ENCODE peak calls at places on chromosomes 2 and 18, in six cellular contexts. One of them, this sample, is unnamed.

GRCh38 chr2:221517362-221518121 is 54.6 kb downstream of the EPHA4 start:
- DNase-seq in AG10803: peak
- DNase-seq in sigmoid colon: no peak
- DNase-seq in fibroblast of lung: peak
- DNase-seq in neural crest cell: no peak
- DNase-seq in hepatocyte: no peak
- DNase-seq in this sample: no peak

GRCh38 chr2:203812294-203813221 is 55.0 kb upstream of the CTLA4 start:
- DNase-seq in AG10803: no peak
- DNase-seq in sigmoid colon: no peak
- DNase-seq in fibroblast of lung: no peak
- DNase-seq in neural crest cell: no peak
- DNase-seq in hepatocyte: no peak
- DNase-seq in this sample: no peak

GRCh38 chr2:69958480-69958879 is 3.0 kb downstream of the ASPRV1 start:
- DNase-seq in AG10803: no peak
- DNase-seq in sigmoid colon: no peak
- DNase-seq in fibroblast of lung: no peak
- DNase-seq in neural crest cell: no peak
- DNase-seq in hepatocyte: no peak
- DNase-seq in this sample: no peak

GRCh38 chr2:169172076-169172735 is 102.8 kb downstream of the DHRS9 start:
- DNase-seq in AG10803: no peak
- DNase-seq in sigmoid colon: no peak
- DNase-seq in fibroblast of lung: no peak
- DNase-seq in neural crest cell: no peak
- DNase-seq in hepatocyte: no peak
- DNase-seq in this sample: no peak

GRCh38 chr2:190304404-190304803 is 15.2 kb downstream of the HIBCH start:
- DNase-seq in AG10803: no peak
- DNase-seq in sigmoid colon: no peak
- DNase-seq in fibroblast of lung: no peak
- DNase-seq in neural crest cell: no peak
- DNase-seq in hepatocyte: no peak
- DNase-seq in this sample: no peak

GRCh38 chr2:127103243-127104165 is 3.5 kb downstream of the BIN1 start:
- DNase-seq in AG10803: no peak
- DNase-seq in sigmoid colon: peak
- DNase-seq in fibroblast of lung: no peak
- DNase-seq in neural crest cell: no peak
- DNase-seq in hepatocyte: peak
- DNase-seq in this sample: no peak

GRCh38 chr2:177327065-177327464 is 62.5 kb upstream of the NFE2L2 start:
- DNase-seq in AG10803: no peak
- DNase-seq in sigmoid colon: no peak
- DNase-seq in fibroblast of lung: no peak
- DNase-seq in neural crest cell: no peak
- DNase-seq in hepatocyte: no peak
- DNase-seq in this sample: no peak

GRCh38 chr2:221205103-221205502 is 367.0 kb downstream of the EPHA4 start:
- DNase-seq in AG10803: no peak
- DNase-seq in sigmoid colon: no peak
- DNase-seq in fibroblast of lung: no peak
- DNase-seq in neural crest cell: no peak
- DNase-seq in hepatocyte: peak
- DNase-seq in this sample: no peak

GRCh38 chr2:44358498-44358897 is 2.8 kb downstream of the PREPL start:
- DNase-seq in AG10803: peak
- DNase-seq in sigmoid colon: peak
- DNase-seq in fibroblast of lung: peak
- DNase-seq in neural crest cell: no peak
- DNase-seq in hepatocyte: no peak
- DNase-seq in this sample: no peak

DNA sequence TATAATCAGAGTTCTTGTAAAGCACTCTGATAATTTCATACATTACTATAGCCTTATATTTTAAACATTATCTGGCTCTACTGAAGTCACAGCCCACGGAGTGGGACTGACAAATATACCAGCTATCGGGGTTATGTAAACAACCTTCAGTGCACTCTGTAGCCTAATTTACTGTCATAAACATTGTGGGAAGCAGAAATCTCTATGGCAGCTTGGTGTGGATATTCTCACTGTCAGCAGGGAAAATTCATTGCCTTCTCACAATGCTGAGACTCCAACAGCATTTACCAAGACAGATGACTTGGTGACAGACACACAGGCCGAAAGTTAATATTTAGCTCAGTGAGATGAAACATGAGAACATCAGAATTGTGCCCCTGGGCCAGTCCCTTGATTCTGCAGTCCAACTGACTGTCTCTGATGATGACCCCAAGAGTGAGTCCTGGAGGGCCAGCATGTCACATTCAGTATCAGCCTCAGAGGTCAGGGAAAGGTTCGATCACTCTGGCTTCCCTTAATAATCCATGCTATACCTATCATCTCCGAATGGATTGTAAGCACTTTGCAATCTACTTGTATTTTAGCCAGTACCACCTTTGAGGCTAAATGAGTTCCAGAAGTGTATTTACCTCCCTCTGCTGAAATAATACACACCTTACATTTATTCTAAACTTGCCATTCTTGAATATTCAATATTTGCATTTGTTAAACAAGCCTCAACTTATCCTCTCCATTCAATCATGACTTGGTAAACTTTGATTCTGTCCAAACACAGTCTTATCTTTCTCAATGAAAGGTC is 146.2 kb upstream of the OSR1 start:
- DNase-seq in AG10803: no peak
- DNase-seq in sigmoid colon: no peak
- DNase-seq in fibroblast of lung: peak
- DNase-seq in neural crest cell: no peak
- DNase-seq in hepatocyte: peak
- DNase-seq in this sample: no peak
- TF ChIP-seq CTCF in AG10803: no peak
- TF ChIP-seq CTCF in sigmoid colon: no peak
- TF ChIP-seq CTCF in fibroblast of lung: no peak
- TF ChIP-seq CTCF in neural crest cell: no peak
- TF ChIP-seq CTCF in hepatocyte: no peak
- TF ChIP-seq CTCF in this sample: no peak

DNA sequence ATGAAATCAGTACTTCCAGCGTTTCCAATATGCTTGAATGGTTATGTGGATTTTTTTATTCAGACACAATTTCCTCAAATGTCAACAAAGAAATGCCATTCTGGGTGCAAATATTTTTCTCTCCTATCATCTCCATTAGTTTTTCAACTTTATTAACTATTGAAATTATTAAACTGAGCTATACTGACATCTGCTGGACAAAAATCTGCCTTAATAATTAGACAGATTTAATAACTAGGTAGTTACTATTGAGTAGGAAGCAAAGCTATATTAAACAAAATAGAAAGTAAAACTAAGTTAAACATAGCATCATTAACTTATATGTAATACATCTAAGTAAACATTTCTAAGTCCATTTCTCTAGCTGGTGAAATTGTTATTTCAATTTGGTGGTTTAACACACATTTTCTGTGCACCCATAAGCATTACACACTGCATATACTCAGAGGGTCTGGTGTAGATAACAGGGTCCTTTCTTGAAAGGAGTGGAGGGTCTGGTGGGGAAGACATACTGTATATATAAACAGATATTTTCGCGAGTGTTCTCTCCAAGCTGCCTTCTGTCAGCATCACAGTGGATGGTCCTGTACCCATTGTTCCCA is 77.0 kb downstream of the LANCL1 start:
- DNase-seq in AG10803: no peak
- DNase-seq in sigmoid colon: no peak
- DNase-seq in fibroblast of lung: peak
- DNase-seq in neural crest cell: no peak
- DNase-seq in hepatocyte: peak
- DNase-seq in this sample: no peak
- TF ChIP-seq CTCF in AG10803: peak
- TF ChIP-seq CTCF in sigmoid colon: peak
- TF ChIP-seq CTCF in fibroblast of lung: peak
- TF ChIP-seq CTCF in neural crest cell: peak
- TF ChIP-seq CTCF in hepatocyte: peak
- TF ChIP-seq CTCF in this sample: peak

DNA sequence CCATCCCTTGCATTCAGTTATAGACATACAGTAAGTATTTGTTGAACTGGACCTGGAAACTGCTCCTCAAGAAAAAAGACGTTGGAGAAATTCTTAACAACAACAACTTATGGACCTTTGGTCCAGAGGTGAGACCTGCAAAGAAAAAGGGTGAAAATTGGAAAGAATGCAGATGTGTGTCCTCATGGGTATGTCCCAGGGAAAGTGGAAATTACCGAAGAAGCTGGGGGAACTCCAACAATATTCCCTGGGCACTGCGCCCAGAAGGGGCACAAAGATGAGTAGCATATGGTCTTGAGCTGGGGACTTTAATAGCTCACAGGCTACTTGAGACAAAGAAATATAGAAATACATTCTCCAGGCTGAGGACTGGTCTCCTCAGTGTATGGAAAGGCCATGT is 35.5 kb upstream of the YWHAQ start:
- DNase-seq in AG10803: peak
- DNase-seq in sigmoid colon: no peak
- DNase-seq in fibroblast of lung: peak
- DNase-seq in neural crest cell: no peak
- DNase-seq in hepatocyte: no peak
- DNase-seq in this sample: no peak
- TF ChIP-seq CTCF in AG10803: no peak
- TF ChIP-seq CTCF in sigmoid colon: no peak
- TF ChIP-seq CTCF in fibroblast of lung: no peak
- TF ChIP-seq CTCF in neural crest cell: no peak
- TF ChIP-seq CTCF in hepatocyte: no peak
- TF ChIP-seq CTCF in this sample: no peak

GRCh38 chr2:23283-23682 is 23.0 kb downstream of the FAM110C start:
- DNase-seq in AG10803: no peak
- DNase-seq in sigmoid colon: no peak
- DNase-seq in fibroblast of lung: no peak
- DNase-seq in neural crest cell: no peak
- DNase-seq in hepatocyte: no peak
- DNase-seq in this sample: no peak

GRCh38 chr2:19508-19907 is 26.8 kb downstream of the FAM110C start:
- DNase-seq in AG10803: no peak
- DNase-seq in sigmoid colon: no peak
- DNase-seq in fibroblast of lung: no peak
- DNase-seq in neural crest cell: no peak
- DNase-seq in hepatocyte: no peak
- DNase-seq in this sample: no peak

GRCh38 chr2:24122-24521 is 22.2 kb downstream of the FAM110C start:
- DNase-seq in AG10803: no peak
- DNase-seq in sigmoid colon: no peak
- DNase-seq in fibroblast of lung: no peak
- DNase-seq in neural crest cell: no peak
- DNase-seq in hepatocyte: no peak
- DNase-seq in this sample: no peak

GRCh38 chr2:18402-19271 is 27.7 kb downstream of the FAM110C start:
- DNase-seq in AG10803: no peak
- DNase-seq in sigmoid colon: no peak
- DNase-seq in fibroblast of lung: no peak
- DNase-seq in neural crest cell: no peak
- DNase-seq in hepatocyte: no peak
- DNase-seq in this sample: no peak
- TF ChIP-seq CTCF in AG10803: peak
- TF ChIP-seq CTCF in sigmoid colon: peak
- TF ChIP-seq CTCF in fibroblast of lung: peak
- TF ChIP-seq CTCF in neural crest cell: peak
- TF ChIP-seq CTCF in hepatocyte: peak
- TF ChIP-seq CTCF in this sample: peak

GRCh38 chr2:53711271-53711780 is 56.3 kb upstream of the CHAC2 start:
- DNase-seq in AG10803: no peak
- DNase-seq in sigmoid colon: no peak
- DNase-seq in fibroblast of lung: no peak
- DNase-seq in neural crest cell: no peak
- DNase-seq in hepatocyte: no peak
- DNase-seq in this sample: no peak

DNA sequence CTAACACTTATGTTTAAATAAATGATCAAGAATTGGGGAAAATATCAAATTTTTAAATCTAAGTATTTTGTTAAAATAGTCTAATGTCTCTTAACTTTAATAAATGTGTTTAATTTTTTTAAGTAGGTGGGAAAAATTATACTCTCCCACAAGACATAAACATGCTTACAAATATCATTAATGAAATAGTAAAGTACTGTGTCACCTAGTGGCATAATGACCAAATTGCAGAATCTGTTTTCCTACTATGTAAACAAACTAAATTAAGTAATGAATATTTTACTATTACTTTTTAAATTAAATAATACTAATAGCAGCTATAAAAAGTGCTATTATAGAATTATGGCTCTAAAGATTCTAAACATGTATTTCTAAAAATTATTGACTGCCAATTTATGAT is 52.0 kb upstream of the CHAC2 start:
- DNase-seq in AG10803: peak
- DNase-seq in sigmoid colon: no peak
- DNase-seq in fibroblast of lung: peak
- DNase-seq in neural crest cell: no peak
- DNase-seq in hepatocyte: no peak
- DNase-seq in this sample: no peak
- TF ChIP-seq CTCF in AG10803: peak
- TF ChIP-seq CTCF in sigmoid colon: peak
- TF ChIP-seq CTCF in fibroblast of lung: peak
- TF ChIP-seq CTCF in neural crest cell: peak
- TF ChIP-seq CTCF in hepatocyte: peak
- TF ChIP-seq CTCF in this sample: peak

GRCh38 chr18:3885209-3885792 is 435.3 kb downstream of the TGIF1 start:
- DNase-seq in AG10803: no peak
- DNase-seq in sigmoid colon: no peak
- DNase-seq in fibroblast of lung: no peak
- DNase-seq in neural crest cell: no peak
- DNase-seq in hepatocyte: no peak
- DNase-seq in this sample: no peak
- TF ChIP-seq CTCF in AG10803: peak
- TF ChIP-seq CTCF in sigmoid colon: no peak
- TF ChIP-seq CTCF in fibroblast of lung: peak
- TF ChIP-seq CTCF in neural crest cell: peak
- TF ChIP-seq CTCF in hepatocyte: no peak
- TF ChIP-seq CTCF in this sample: peak

DNA sequence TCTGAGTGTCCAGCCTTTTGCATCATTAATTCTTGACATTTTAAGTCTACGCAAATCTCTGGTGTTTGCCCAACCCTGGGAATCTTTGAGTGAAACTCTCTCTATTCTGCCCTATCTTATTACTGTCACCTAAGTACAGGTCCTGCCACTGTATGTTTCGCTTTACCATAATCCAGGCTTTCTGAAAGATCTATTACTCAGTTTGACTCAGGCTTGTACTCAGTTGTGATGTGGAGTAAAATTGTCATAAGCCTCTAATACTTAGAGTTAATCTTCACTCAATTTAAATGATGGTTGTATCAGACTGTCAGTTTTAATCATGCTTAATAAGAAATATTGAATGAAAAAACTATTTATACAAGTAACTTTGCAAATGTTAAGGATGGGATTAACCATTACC is 30.3 kb upstream of the RAPGEF4 start:
- DNase-seq in AG10803: no peak
- DNase-seq in sigmoid colon: no peak
- DNase-seq in fibroblast of lung: no peak
- DNase-seq in neural crest cell: no peak
- DNase-seq in hepatocyte: no peak
- DNase-seq in this sample: no peak
- TF ChIP-seq CTCF in AG10803: no peak
- TF ChIP-seq CTCF in sigmoid colon: no peak
- TF ChIP-seq CTCF in fibroblast of lung: no peak
- TF ChIP-seq CTCF in neural crest cell: no peak
- TF ChIP-seq CTCF in hepatocyte: no peak
- TF ChIP-seq CTCF in this sample: no peak

GRCh38 chr2:158963036-158963435 is 5.4 kb upstream of the TANC1 start:
- DNase-seq in AG10803: no peak
- DNase-seq in sigmoid colon: no peak
- DNase-seq in fibroblast of lung: no peak
- DNase-seq in neural crest cell: no peak
- DNase-seq in hepatocyte: no peak
- DNase-seq in this sample: no peak
- TF ChIP-seq CTCF in AG10803: no peak
- TF ChIP-seq CTCF in sigmoid colon: no peak
- TF ChIP-seq CTCF in fibroblast of lung: no peak
- TF ChIP-seq CTCF in neural crest cell: no peak
- TF ChIP-seq CTCF in hepatocyte: no peak
- TF ChIP-seq CTCF in this sample: no peak

This sample was measured in progenitor cell of endocrine pancreas.